ENCODE peak calls at places on chromosome 7, in ten cellular contexts. One of them, this sample, is unnamed.

GRCh38 chr7:111900283-111900682 is 305.9 kb downstream of the DOCK4 start:
- DNase-seq in tibial artery: no peak
- DNase-seq in Peyer's patch: no peak
- DNase-seq in AG09309: no peak
- DNase-seq in suprapubic skin: no peak
- DNase-seq in HFFc6: no peak
- DNase-seq in neural crest cell: no peak
- DNase-seq in HL-60: no peak
- DNase-seq in endothelial cell: no peak
- DNase-seq in activated CD8-positive, alpha-beta T cell treated with anti-CD3 and anti-CD28 coated beads for 36 hours: no peak
- DNase-seq in this sample: no peak

GRCh38 chr7:71636329-71636728 is 504.4 kb downstream of the GALNT17 start:
- DNase-seq in endothelial cell: no peak
- DNase-seq in AG09309: no peak
- DNase-seq in suprapubic skin: no peak
- DNase-seq in activated CD8-positive, alpha-beta T cell treated with anti-CD3 and anti-CD28 coated beads for 36 hours: no peak
- DNase-seq in tibial artery: no peak
- DNase-seq in Peyer's patch: no peak
- DNase-seq in HFFc6: no peak
- DNase-seq in HL-60: no peak
- DNase-seq in neural crest cell: no peak
- DNase-seq in this sample: no peak

GRCh38 chr7:100155553-100156317 is 2.8 kb downstream of the TRAPPC14 start:
- DNase-seq in activated CD8-positive, alpha-beta T cell treated with anti-CD3 and anti-CD28 coated beads for 36 hours: no peak
- DNase-seq in Peyer's patch: no peak
- DNase-seq in HFFc6: no peak
- DNase-seq in suprapubic skin: no peak
- DNase-seq in HL-60: peak; percentile 15
- DNase-seq in tibial artery: no peak
- DNase-seq in AG09309: no peak
- DNase-seq in neural crest cell: no peak
- DNase-seq in endothelial cell: no peak
- DNase-seq in this sample: no peak

GRCh38 chr7:101942603-101943210 is 125.3 kb downstream of the CUX1 start:
- DNase-seq in neural crest cell: no peak
- DNase-seq in HL-60: no peak
- DNase-seq in Peyer's patch: peak; percentile 59
- DNase-seq in AG09309: no peak
- DNase-seq in endothelial cell: no peak
- DNase-seq in HFFc6: no peak
- DNase-seq in tibial artery: no peak
- DNase-seq in suprapubic skin: no peak
- DNase-seq in activated CD8-positive, alpha-beta T cell treated with anti-CD3 and anti-CD28 coated beads for 36 hours: no peak
- DNase-seq in this sample: no peak

GRCh38 chr7:130090745-130091532 is 20.6 kb downstream of the KLHDC10 start:
- DNase-seq in HFFc6: no peak
- DNase-seq in suprapubic skin: no peak
- DNase-seq in HL-60: no peak
- DNase-seq in AG09309: no peak
- DNase-seq in neural crest cell: no peak
- DNase-seq in tibial artery: no peak
- DNase-seq in Peyer's patch: no peak
- DNase-seq in endothelial cell: no peak
- DNase-seq in activated CD8-positive, alpha-beta T cell treated with anti-CD3 and anti-CD28 coated beads for 36 hours: peak; percentile 41
- DNase-seq in this sample: no peak

GRCh38 chr7:1651031-1651446 is 19.0 kb upstream of the ELFN1 start:
- DNase-seq in activated CD8-positive, alpha-beta T cell treated with anti-CD3 and anti-CD28 coated beads for 36 hours: no peak
- DNase-seq in Peyer's patch: peak; percentile 37
- DNase-seq in suprapubic skin: no peak
- DNase-seq in neural crest cell: no peak
- DNase-seq in endothelial cell: no peak
- DNase-seq in HFFc6: no peak
- DNase-seq in HL-60: no peak
- DNase-seq in AG09309: no peak
- DNase-seq in tibial artery: no peak
- DNase-seq in this sample: no peak

GRCh38 chr7:133797818-133798485 is 329.2 kb upstream of the LRGUK start:
- DNase-seq in endothelial cell: no peak
- DNase-seq in Peyer's patch: no peak
- DNase-seq in neural crest cell: no peak
- DNase-seq in HFFc6: peak; percentile 27
- DNase-seq in tibial artery: no peak
- DNase-seq in AG09309: no peak
- DNase-seq in HL-60: no peak
- DNase-seq in suprapubic skin: no peak
- DNase-seq in activated CD8-positive, alpha-beta T cell treated with anti-CD3 and anti-CD28 coated beads for 36 hours: no peak
- DNase-seq in this sample: no peak

GRCh38 chr7:103373866-103374643 is 26.6 kb downstream of the PSMC2 start:
- DNase-seq in activated CD8-positive, alpha-beta T cell treated with anti-CD3 and anti-CD28 coated beads for 36 hours: no peak
- DNase-seq in suprapubic skin: no peak
- DNase-seq in HL-60: no peak
- DNase-seq in endothelial cell: no peak
- DNase-seq in Peyer's patch: no peak
- DNase-seq in tibial artery: no peak
- DNase-seq in neural crest cell: no peak
- DNase-seq in HFFc6: no peak
- DNase-seq in AG09309: no peak
- DNase-seq in this sample: no peak

GRCh38 chr7:74464931-74465906 is 11.5 kb downstream of the GTF2IRD1 start:
- DNase-seq in endothelial cell: no peak
- DNase-seq in AG09309: no peak
- DNase-seq in neural crest cell: no peak
- DNase-seq in HFFc6: no peak
- DNase-seq in HL-60: no peak
- DNase-seq in tibial artery: no peak
- DNase-seq in Peyer's patch: no peak
- DNase-seq in activated CD8-positive, alpha-beta T cell treated with anti-CD3 and anti-CD28 coated beads for 36 hours: no peak
- DNase-seq in suprapubic skin: no peak
- DNase-seq in this sample: no peak

GRCh38 chr7:20862554-20862953 is 75.9 kb upstream of the SP8 start:
- DNase-seq in HFFc6: no peak
- DNase-seq in tibial artery: no peak
- DNase-seq in neural crest cell: no peak
- DNase-seq in activated CD8-positive, alpha-beta T cell treated with anti-CD3 and anti-CD28 coated beads for 36 hours: no peak
- DNase-seq in Peyer's patch: no peak
- DNase-seq in endothelial cell: no peak
- DNase-seq in AG09309: no peak
- DNase-seq in suprapubic skin: no peak
- DNase-seq in HL-60: no peak
- DNase-seq in this sample: no peak

DNA sequence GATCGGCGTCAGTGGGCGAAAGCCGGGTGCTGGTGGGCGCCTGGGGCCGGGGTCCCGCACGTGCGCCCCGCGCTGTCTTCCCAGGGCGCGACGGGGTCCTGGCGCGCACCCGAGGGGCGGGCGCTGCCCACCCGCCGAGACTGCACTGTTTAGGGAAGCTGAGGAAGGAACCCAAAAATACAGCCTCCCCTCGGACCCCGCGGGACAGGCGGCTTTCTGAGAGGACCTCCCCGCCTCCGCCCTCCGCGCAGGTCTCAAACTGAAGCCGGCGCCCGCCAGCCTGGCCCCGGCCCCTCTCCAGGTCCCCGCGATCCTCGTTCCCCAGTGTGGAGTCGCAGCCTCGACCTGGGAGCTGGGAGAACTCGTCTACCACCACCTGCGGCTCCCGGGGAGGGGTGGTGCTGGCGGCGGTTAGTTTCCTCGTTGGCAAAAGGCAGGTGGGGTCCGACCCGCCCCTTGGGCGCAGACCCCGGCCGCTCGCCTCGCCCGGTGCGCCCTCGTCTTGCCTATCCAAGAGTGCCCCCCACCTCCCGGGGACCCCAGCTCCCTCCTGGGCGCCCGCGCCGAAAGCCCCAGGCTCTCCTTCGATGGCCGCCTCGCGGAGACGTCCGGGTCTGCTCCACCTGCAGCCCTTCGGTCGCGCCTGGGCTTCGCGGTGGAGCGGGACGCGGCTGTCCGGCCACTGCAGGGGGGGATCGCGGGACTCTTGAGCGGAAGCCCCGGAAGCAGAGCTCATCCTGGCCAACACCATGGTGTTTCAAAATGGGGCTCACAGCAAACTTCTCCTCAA is 1.1 kb downstream of the EGFR start:
- DNase-seq in activated CD8-positive, alpha-beta T cell treated with anti-CD3 and anti-CD28 coated beads for 36 hours: no peak
- DNase-seq in suprapubic skin: no peak
- DNase-seq in neural crest cell: peak; percentile 8
- DNase-seq in tibial artery: peak; percentile 77
- DNase-seq in HFFc6: no peak
- DNase-seq in AG09309: no peak
- DNase-seq in endothelial cell: peak; percentile 50
- DNase-seq in Peyer's patch: peak; percentile 72
- DNase-seq in HL-60: no peak
- DNase-seq in this sample: peak; percentile 33
- TF ChIP-seq CTCF in activated CD8-positive, alpha-beta T cell treated with anti-CD3 and anti-CD28 coated beads for 36 hours: no peak
- TF ChIP-seq CTCF in suprapubic skin: no peak
- TF ChIP-seq CTCF in neural crest cell: no peak
- TF ChIP-seq CTCF in tibial artery: no peak
- TF ChIP-seq CTCF in HFFc6: peak; percentile 32
- TF ChIP-seq CTCF in AG09309: no peak
- TF ChIP-seq CTCF in endothelial cell: no peak
- TF ChIP-seq CTCF in Peyer's patch: no peak
- TF ChIP-seq CTCF in HL-60: no peak
- TF ChIP-seq CTCF in this sample: no peak

GRCh38 chr7:88758355-88759215 is 915 bp upstream of the ZNF804B start:
- DNase-seq in endothelial cell: peak; percentile 35
- DNase-seq in suprapubic skin: no peak
- DNase-seq in HFFc6: no peak
- DNase-seq in activated CD8-positive, alpha-beta T cell treated with anti-CD3 and anti-CD28 coated beads for 36 hours: peak; percentile 1
- DNase-seq in tibial artery: no peak
- DNase-seq in HL-60: no peak
- DNase-seq in Peyer's patch: no peak
- DNase-seq in neural crest cell: peak; percentile 33
- DNase-seq in AG09309: no peak
- DNase-seq in this sample: peak; percentile 54
- TF ChIP-seq CTCF in endothelial cell: no peak
- TF ChIP-seq CTCF in suprapubic skin: no peak
- TF ChIP-seq CTCF in HFFc6: no peak
- TF ChIP-seq CTCF in activated CD8-positive, alpha-beta T cell treated with anti-CD3 and anti-CD28 coated beads for 36 hours: no peak
- TF ChIP-seq CTCF in tibial artery: no peak
- TF ChIP-seq CTCF in HL-60: no peak
- TF ChIP-seq CTCF in Peyer's patch: no peak
- TF ChIP-seq CTCF in neural crest cell: no peak
- TF ChIP-seq CTCF in AG09309: no peak
- TF ChIP-seq CTCF in this sample: no peak

GRCh38 chr7:86914468-86915054 is 144.9 kb downstream of the ELAPOR2 start:
- DNase-seq in HL-60: no peak
- DNase-seq in neural crest cell: no peak
- DNase-seq in Peyer's patch: no peak
- DNase-seq in endothelial cell: no peak
- DNase-seq in AG09309: no peak
- DNase-seq in suprapubic skin: no peak
- DNase-seq in HFFc6: no peak
- DNase-seq in tibial artery: no peak
- DNase-seq in activated CD8-positive, alpha-beta T cell treated with anti-CD3 and anti-CD28 coated beads for 36 hours: no peak
- DNase-seq in this sample: no peak

GRCh38 chr7:86908948-86909347 is 150.5 kb downstream of the ELAPOR2 start:
- DNase-seq in HL-60: no peak
- DNase-seq in endothelial cell: peak; percentile 33
- DNase-seq in activated CD8-positive, alpha-beta T cell treated with anti-CD3 and anti-CD28 coated beads for 36 hours: no peak
- DNase-seq in HFFc6: no peak
- DNase-seq in suprapubic skin: no peak
- DNase-seq in Peyer's patch: no peak
- DNase-seq in tibial artery: no peak
- DNase-seq in AG09309: no peak
- DNase-seq in neural crest cell: no peak
- DNase-seq in this sample: no peak

GRCh38 chr7:86913709-86914108 is 145.7 kb downstream of the ELAPOR2 start:
- DNase-seq in HFFc6: peak; percentile 41
- DNase-seq in neural crest cell: no peak
- DNase-seq in HL-60: no peak
- DNase-seq in suprapubic skin: no peak
- DNase-seq in activated CD8-positive, alpha-beta T cell treated with anti-CD3 and anti-CD28 coated beads for 36 hours: no peak
- DNase-seq in AG09309: peak; percentile 69
- DNase-seq in endothelial cell: no peak
- DNase-seq in Peyer's patch: no peak
- DNase-seq in tibial artery: no peak
- DNase-seq in this sample: no peak

GRCh38 chr7:86916277-86916825 is 143.1 kb downstream of the ELAPOR2 start:
- DNase-seq in tibial artery: no peak
- DNase-seq in Peyer's patch: no peak
- DNase-seq in HFFc6: no peak
- DNase-seq in AG09309: no peak
- DNase-seq in endothelial cell: no peak
- DNase-seq in activated CD8-positive, alpha-beta T cell treated with anti-CD3 and anti-CD28 coated beads for 36 hours: no peak
- DNase-seq in suprapubic skin: no peak
- DNase-seq in HL-60: no peak
- DNase-seq in neural crest cell: no peak
- DNase-seq in this sample: no peak

GRCh38 chr7:86911703-86912102 is 147.8 kb downstream of the ELAPOR2 start:
- DNase-seq in endothelial cell: no peak
- DNase-seq in HFFc6: no peak
- DNase-seq in neural crest cell: no peak
- DNase-seq in Peyer's patch: no peak
- DNase-seq in tibial artery: no peak
- DNase-seq in AG09309: no peak
- DNase-seq in activated CD8-positive, alpha-beta T cell treated with anti-CD3 and anti-CD28 coated beads for 36 hours: no peak
- DNase-seq in suprapubic skin: no peak
- DNase-seq in HL-60: no peak
- DNase-seq in this sample: no peak
- TF ChIP-seq CTCF in endothelial cell: peak; percentile 30
- TF ChIP-seq CTCF in HFFc6: no peak
- TF ChIP-seq CTCF in neural crest cell: peak; percentile 42
- TF ChIP-seq CTCF in Peyer's patch: no peak
- TF ChIP-seq CTCF in tibial artery: no peak
- TF ChIP-seq CTCF in AG09309: no peak
- TF ChIP-seq CTCF in activated CD8-positive, alpha-beta T cell treated with anti-CD3 and anti-CD28 coated beads for 36 hours: no peak
- TF ChIP-seq CTCF in suprapubic skin: no peak
- TF ChIP-seq CTCF in HL-60: no peak
- TF ChIP-seq CTCF in this sample: peak; percentile 35

GRCh38 chr7:81459485-81459884 is 310.4 kb downstream of the HGF start:
- DNase-seq in tibial artery: no peak
- DNase-seq in neural crest cell: no peak
- DNase-seq in suprapubic skin: no peak
- DNase-seq in HFFc6: no peak
- DNase-seq in endothelial cell: no peak
- DNase-seq in activated CD8-positive, alpha-beta T cell treated with anti-CD3 and anti-CD28 coated beads for 36 hours: no peak
- DNase-seq in Peyer's patch: no peak
- DNase-seq in HL-60: no peak
- DNase-seq in AG09309: no peak
- DNase-seq in this sample: no peak

GRCh38 chr7:81460646-81461045 is 309.2 kb downstream of the HGF start:
- DNase-seq in Peyer's patch: no peak
- DNase-seq in AG09309: no peak
- DNase-seq in neural crest cell: no peak
- DNase-seq in HFFc6: no peak
- DNase-seq in endothelial cell: no peak
- DNase-seq in HL-60: no peak
- DNase-seq in tibial artery: no peak
- DNase-seq in activated CD8-positive, alpha-beta T cell treated with anti-CD3 and anti-CD28 coated beads for 36 hours: no peak
- DNase-seq in suprapubic skin: no peak
- DNase-seq in this sample: no peak

GRCh38 chr7:81462672-81463071 is 307.2 kb downstream of the HGF start:
- DNase-seq in HFFc6: peak; percentile 73
- DNase-seq in AG09309: peak; percentile 38
- DNase-seq in HL-60: no peak
- DNase-seq in suprapubic skin: no peak
- DNase-seq in endothelial cell: no peak
- DNase-seq in Peyer's patch: no peak
- DNase-seq in tibial artery: no peak
- DNase-seq in activated CD8-positive, alpha-beta T cell treated with anti-CD3 and anti-CD28 coated beads for 36 hours: no peak
- DNase-seq in neural crest cell: no peak
- DNase-seq in this sample: no peak

GRCh38 chr7:81460228-81460627 is 309.6 kb downstream of the HGF start:
- DNase-seq in suprapubic skin: no peak
- DNase-seq in AG09309: no peak
- DNase-seq in endothelial cell: no peak
- DNase-seq in HFFc6: no peak
- DNase-seq in activated CD8-positive, alpha-beta T cell treated with anti-CD3 and anti-CD28 coated beads for 36 hours: no peak
- DNase-seq in tibial artery: no peak
- DNase-seq in HL-60: no peak
- DNase-seq in Peyer's patch: no peak
- DNase-seq in neural crest cell: no peak
- DNase-seq in this sample: no peak

GRCh38 chr7:81457858-81458522 is 311.9 kb downstream of the HGF start:
- DNase-seq in suprapubic skin: no peak
- DNase-seq in Peyer's patch: no peak
- DNase-seq in HFFc6: peak; percentile 28
- DNase-seq in neural crest cell: no peak
- DNase-seq in endothelial cell: no peak
- DNase-seq in tibial artery: no peak
- DNase-seq in activated CD8-positive, alpha-beta T cell treated with anti-CD3 and anti-CD28 coated beads for 36 hours: no peak
- DNase-seq in AG09309: peak; percentile 37
- DNase-seq in HL-60: no peak
- DNase-seq in this sample: no peak
- TF ChIP-seq CTCF in suprapubic skin: no peak
- TF ChIP-seq CTCF in Peyer's patch: no peak
- TF ChIP-seq CTCF in HFFc6: peak; percentile 82
- TF ChIP-seq CTCF in neural crest cell: peak; percentile 74
- TF ChIP-seq CTCF in endothelial cell: peak; percentile 35
- TF ChIP-seq CTCF in tibial artery: peak; percentile 26
- TF ChIP-seq CTCF in activated CD8-positive, alpha-beta T cell treated with anti-CD3 and anti-CD28 coated beads for 36 hours: no peak
- TF ChIP-seq CTCF in AG09309: peak; percentile 39
- TF ChIP-seq CTCF in HL-60: no peak
- TF ChIP-seq CTCF in this sample: peak; percentile 33